ENCODE peak calls at places on chromosomes 11 and 22, in seven cellular contexts. K is IMR-90, V is bronchial epithelial cell, Q is BJ, E is fibroblast of lung, I is pancreas, S is fibroblast of villous mesenchyme. H is an unnamed sample.

GRCh38 chr11:16856022-16856471 is 117.6 kb downstream of the C11orf58 start:
- DNase-seq in K (no peak), V (no peak), Q (no peak), E (no peak), I (no peak), S (no peak), H (no peak)

GRCh38 chr11:116384876-116385275 is 387.9 kb downstream of the BUD13 start:
- DNase-seq in K (no peak), V (no peak), Q (no peak), E (no peak), I (no peak), S (no peak), H (no peak)

GRCh38 chr11:115190196-115190595 is 314.0 kb downstream of the CADM1 start:
- DNase-seq in K (no peak), V (no peak), Q (no peak), E (no peak), I (no peak), S (no peak), H (no peak)

GRCh38 chr11:102810943-102811528 is 13.1 kb upstream of the MMP1 start:
- DNase-seq in K (peak; percentile 45), V (peak; percentile 67), Q (no peak), E (peak; percentile 47), I (no peak), S (no peak), H (peak; percentile 58)

GRCh38 chr11:126140932-126141291 is 70.5 kb downstream of the RPUSD4 start:
- DNase-seq in K (peak; percentile 70), V (no peak), Q (no peak), E (peak; percentile 88), I (peak; percentile 39), S (peak; percentile 89), H (peak; percentile 8)

GRCh38 chr11:1303973-1304372 is 5.5 kb downstream of the TOLLIP start:
- DNase-seq in K (no peak), V (no peak), Q (no peak), E (peak; percentile 20), I (peak; percentile 56), S (no peak), H (no peak)

GRCh38 chr11:93525601-93526000 is 17.6 kb downstream of the SMCO4 start:
- DNase-seq in K (peak; percentile 61), V (peak; percentile 17), Q (no peak), E (peak; percentile 44), I (no peak), S (peak; percentile 54), H (no peak)

GRCh38 chr11:72781063-72781312 is 12.9 kb downstream of the STARD10 start:
- DNase-seq in K (no peak), V (peak; percentile 33), Q (no peak), E (no peak), I (peak; percentile 72), S (no peak), H (peak; percentile 66)

GRCh38 chr22:45671051-45671782 is 417 bp upstream of the ATXN10 start:
- DNase-seq in K (no peak), V (no peak), Q (no peak), E (no peak), I (no peak), S (no peak), H (no peak)

GRCh38 chr11:75821202-75821601 is 6.2 kb downstream of the UVRAG start:
- DNase-seq in K (no peak), V (no peak), Q (no peak), E (no peak), I (no peak), S (no peak), H (no peak)

GRCh38 chr11:125451400-125452124 is 44.5 kb downstream of the FEZ1 start:
- DNase-seq in K (peak; percentile 25), V (peak; percentile 17), Q (no peak), E (peak; percentile 47), I (peak; percentile 25), S (no peak), H (peak; percentile 15)

GRCh38 chr11:31770011-31770410 is 41.1 kb downstream of the PAX6 start:
- DNase-seq in K (no peak), V (no peak), Q (no peak), E (no peak), I (no peak), S (no peak), H (no peak)

GRCh38 chr11:31767066-31767465 is 44.1 kb downstream of the PAX6 start:
- DNase-seq in K (no peak), V (no peak), Q (no peak), E (no peak), I (no peak), S (no peak), H (no peak)

GRCh38 chr11:31769241-31769640 is 41.9 kb downstream of the PAX6 start:
- DNase-seq in K (no peak), V (no peak), Q (no peak), E (no peak), I (no peak), S (no peak), H (no peak)

GRCh38 chr11:31768744-31769143 is 42.4 kb downstream of the PAX6 start:
- DNase-seq in K (no peak), V (no peak), Q (no peak), E (no peak), I (no peak), S (no peak), H (no peak)

DNA sequence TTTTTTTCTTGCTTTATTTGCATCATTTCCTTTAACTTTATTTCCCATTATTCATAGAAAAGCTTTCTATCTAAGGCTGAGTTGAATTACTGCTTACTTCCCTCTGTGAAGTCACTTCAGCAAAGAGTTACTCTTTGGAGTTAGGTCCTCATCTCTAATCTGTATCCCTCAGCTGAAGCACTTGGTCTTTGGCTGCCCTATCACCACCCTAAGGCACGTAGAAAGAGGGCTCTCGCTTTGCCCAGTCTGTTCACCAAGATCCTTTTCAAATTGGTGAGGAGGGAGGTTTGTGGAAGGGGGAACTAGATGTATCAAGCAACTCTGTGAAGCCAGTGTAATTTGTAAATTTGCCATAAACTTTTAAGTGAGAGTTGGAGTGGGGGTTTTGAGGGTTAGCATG is 43.5 kb downstream of the PAX6 start:
- DNase-seq in K (no peak), V (no peak), Q (no peak), E (no peak), I (no peak), S (no peak), H (no peak)
- H3K4me3 ChIP-seq in K (no peak overlapping the region), V (no peak overlapping the region), Q (no peak overlapping the region), E (no peak overlapping the region), I (no peak overlapping the region), S (no peak overlapping the region), H (no peak overlapping the region)

GRCh38 chr11:12087075-12087775 is 23.2 kb upstream of the MICAL2 start:
- DNase-seq in K (peak; percentile 78), V (peak; percentile 88), Q (no peak), E (peak; percentile 82), I (no peak), S (peak; percentile 78), H (peak; percentile 89)
- TF ChIP-seq CTCF in K (peak; percentile 24), V (peak; percentile 40), Q (peak; percentile 41), E (peak; percentile 33), I (no peak), S (peak; percentile 38), H (peak; percentile 56)

DNA sequence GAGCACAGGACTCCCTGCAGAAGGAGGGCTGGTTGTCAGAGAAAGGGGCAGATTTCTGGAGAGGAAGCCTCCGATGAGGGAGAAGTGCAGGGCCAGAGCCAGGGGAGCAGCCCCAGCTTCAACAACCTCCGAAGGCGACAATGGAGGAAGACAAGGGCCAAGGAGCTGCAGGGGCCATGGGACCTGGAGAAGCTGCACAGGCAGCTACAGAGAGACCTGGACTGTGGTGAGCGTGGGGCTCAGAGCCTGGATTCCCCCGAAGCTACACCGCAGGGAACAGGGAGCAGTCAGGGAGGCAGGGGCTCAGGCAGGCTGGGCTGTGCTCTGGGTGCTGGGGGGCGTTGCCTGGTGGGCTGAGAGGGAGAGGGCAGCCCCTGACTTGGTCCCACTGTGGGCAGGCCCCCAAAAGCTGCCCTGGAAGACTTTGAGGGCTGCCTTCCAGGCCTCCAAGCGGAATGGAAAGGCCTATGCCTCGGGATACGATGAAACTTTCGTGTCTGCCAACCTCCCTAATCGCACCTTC is 2.4 kb downstream of the TSGA10IP start:
- DNase-seq in K (no peak), V (no peak), Q (no peak), E (no peak), I (no peak), S (no peak), H (no peak)
- H3K4me3 ChIP-seq in K (no peak overlapping the region), V (no peak overlapping the region), Q (no peak overlapping the region), E (no peak overlapping the region), I (no peak overlapping the region), S (no peak overlapping the region), H (no peak overlapping the region)

GRCh38 chr11:65121865-65122696 is at the start of the genes FAU and MRPL49:
- DNase-seq in K (peak; percentile 96), V (peak; percentile 95), Q (peak; percentile 86), E (peak; percentile 95), I (peak; percentile 98), S (peak; percentile 97), H (peak; percentile 99)
- TF ChIP-seq CTCF in K (no peak), V (no peak), Q (no peak), E (no peak), I (no peak), S (no peak), H (no peak)